ENCODE peak calls at places on chromosomes 16 and 17, in five cellular contexts. One of them, this sample, is unnamed.

GRCh38 chr17:62740066-62740465 is 68.0 kb downstream of the MARCHF10 start:
- DNase-seq in HCT116: no peak
- DNase-seq in bronchial epithelial cell: no peak
- DNase-seq in body of pancreas: no peak
- DNase-seq in upper lobe of left lung: no peak
- DNase-seq in this sample: no peak

GRCh38 chr17:19412984-19413383 is 2.0 kb downstream of the RNF112 start:
- DNase-seq in HCT116: no peak
- DNase-seq in bronchial epithelial cell: no peak
- DNase-seq in body of pancreas: no peak
- DNase-seq in upper lobe of left lung: no peak
- DNase-seq in this sample: no peak

GRCh38 chr17:50117202-50118040 is 12.5 kb downstream of the SAMD14 start:
- DNase-seq in HCT116: peak
- DNase-seq in bronchial epithelial cell: peak
- DNase-seq in body of pancreas: peak
- DNase-seq in upper lobe of left lung: peak
- DNase-seq in this sample: peak

GRCh38 chr17:54085934-54086333 is 263.2 kb downstream of the KIF2B start:
- DNase-seq in HCT116: no peak
- DNase-seq in bronchial epithelial cell: no peak
- DNase-seq in body of pancreas: peak
- DNase-seq in upper lobe of left lung: no peak
- DNase-seq in this sample: peak

GRCh38 chr16:30741461-30741914 is 6.7 kb upstream of the PHKG2 start:
- DNase-seq in HCT116: peak
- DNase-seq in bronchial epithelial cell: peak
- DNase-seq in body of pancreas: peak
- DNase-seq in upper lobe of left lung: peak
- DNase-seq in this sample: no peak

GRCh38 chr17:83133302-83134121 is 54.1 kb downstream of the METRNL start:
- DNase-seq in HCT116: no peak
- DNase-seq in bronchial epithelial cell: peak
- DNase-seq in body of pancreas: no peak
- DNase-seq in upper lobe of left lung: peak
- DNase-seq in this sample: peak

GRCh38 chr17:77828749-77829539 is 129.6 kb upstream of the TNRC6C start:
- DNase-seq in HCT116: no peak
- DNase-seq in bronchial epithelial cell: no peak
- DNase-seq in body of pancreas: no peak
- DNase-seq in upper lobe of left lung: no peak
- DNase-seq in this sample: no peak

GRCh38 chr16:27725271-27726010 is 175.5 kb downstream of the KATNIP start:
- DNase-seq in HCT116: no peak
- DNase-seq in bronchial epithelial cell: no peak
- DNase-seq in body of pancreas: no peak
- DNase-seq in upper lobe of left lung: no peak
- DNase-seq in this sample: no peak

GRCh38 chr16:82801361-82801760 is 174.6 kb downstream of the CDH13 start:
- DNase-seq in HCT116: no peak
- DNase-seq in bronchial epithelial cell: peak
- DNase-seq in body of pancreas: no peak
- DNase-seq in upper lobe of left lung: no peak
- DNase-seq in this sample: no peak

GRCh38 chr16:87317766-87318121 is 552 bp upstream of the C16orf95 start:
- DNase-seq in HCT116: no peak
- DNase-seq in bronchial epithelial cell: peak
- DNase-seq in body of pancreas: peak
- DNase-seq in upper lobe of left lung: peak
- DNase-seq in this sample: no peak

GRCh38 chr16:12147681-12148479 is 171.3 kb downstream of the SNX29 start:
- DNase-seq in HCT116: no peak
- DNase-seq in bronchial epithelial cell: no peak
- DNase-seq in body of pancreas: no peak
- DNase-seq in upper lobe of left lung: no peak
- DNase-seq in this sample: no peak

GRCh38 chr17:16446338-16446983 is 31.1 kb downstream of the TRPV2 start:
- DNase-seq in HCT116: no peak
- DNase-seq in bronchial epithelial cell: no peak
- DNase-seq in body of pancreas: no peak
- DNase-seq in upper lobe of left lung: no peak
- DNase-seq in this sample: no peak

GRCh38 chr17:8275421-8276290 is 12.8 kb upstream of the RANGRF start:
- DNase-seq in HCT116: no peak
- DNase-seq in bronchial epithelial cell: no peak
- DNase-seq in body of pancreas: no peak
- DNase-seq in upper lobe of left lung: no peak
- DNase-seq in this sample: no peak

GRCh38 chr17:79242873-79243602 is 168.4 kb downstream of the ENGASE start:
- DNase-seq in HCT116: no peak
- DNase-seq in bronchial epithelial cell: no peak
- DNase-seq in body of pancreas: no peak
- DNase-seq in upper lobe of left lung: no peak
- DNase-seq in this sample: no peak

GRCh38 chr17:78343433-78344201 is 16.3 kb downstream of the SOCS3 start:
- DNase-seq in HCT116: no peak
- DNase-seq in bronchial epithelial cell: no peak
- DNase-seq in body of pancreas: no peak
- DNase-seq in upper lobe of left lung: peak
- DNase-seq in this sample: peak

GRCh38 chr17:60169921-60170817 is 20.4 kb downstream of the CA4 start:
- DNase-seq in HCT116: no peak
- DNase-seq in bronchial epithelial cell: peak
- DNase-seq in body of pancreas: no peak
- DNase-seq in upper lobe of left lung: no peak
- DNase-seq in this sample: no peak

GRCh38 chr16:24538756-24539294 is 541 bp upstream of the RBBP6 start:
- DNase-seq in HCT116: no peak
- DNase-seq in bronchial epithelial cell: no peak
- DNase-seq in body of pancreas: peak
- DNase-seq in upper lobe of left lung: peak
- DNase-seq in this sample: no peak

GRCh38 chr16:17529982-17530760 is 59.4 kb upstream of the XYLT1 start:
- DNase-seq in HCT116: no peak
- DNase-seq in bronchial epithelial cell: no peak
- DNase-seq in body of pancreas: no peak
- DNase-seq in upper lobe of left lung: no peak
- DNase-seq in this sample: no peak

GRCh38 chr17:46031440-46031839 is 32.4 kb downstream of the STH start:
- DNase-seq in HCT116: no peak
- DNase-seq in bronchial epithelial cell: no peak
- DNase-seq in body of pancreas: no peak
- DNase-seq in upper lobe of left lung: no peak
- DNase-seq in this sample: no peak

GRCh38 chr17:46028969-46029565 is 30.0 kb downstream of the STH start:
- DNase-seq in HCT116: no peak
- DNase-seq in bronchial epithelial cell: no peak
- DNase-seq in body of pancreas: no peak
- DNase-seq in upper lobe of left lung: no peak
- DNase-seq in this sample: no peak

GRCh38 chr17:46030752-46031151 is 31.7 kb downstream of the STH start:
- DNase-seq in HCT116: no peak
- DNase-seq in bronchial epithelial cell: no peak
- DNase-seq in body of pancreas: no peak
- DNase-seq in upper lobe of left lung: no peak
- DNase-seq in this sample: no peak

GRCh38 chr17:46028374-46028773 is 29.3 kb downstream of the STH start:
- DNase-seq in HCT116: no peak
- DNase-seq in bronchial epithelial cell: no peak
- DNase-seq in body of pancreas: no peak
- DNase-seq in upper lobe of left lung: no peak
- DNase-seq in this sample: no peak

DNA sequence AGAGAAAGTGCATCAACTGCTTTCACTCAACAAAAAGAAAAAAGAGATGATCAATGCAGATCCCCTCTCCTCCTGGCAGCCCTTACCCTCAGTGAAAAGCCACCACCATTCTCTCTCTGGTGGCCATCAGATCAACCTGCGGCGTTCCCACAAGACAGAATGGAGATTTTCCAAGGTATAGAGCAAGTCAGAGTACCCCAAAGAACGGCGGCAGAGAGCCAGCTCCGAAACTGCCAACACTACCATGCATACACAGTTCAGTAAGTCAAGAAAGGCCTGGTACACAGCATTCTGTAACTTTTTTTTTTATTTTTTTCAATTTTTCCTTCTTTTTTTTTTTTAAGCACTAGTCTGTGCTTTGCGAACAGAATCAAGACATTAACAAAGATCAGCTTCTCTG is 30.6 kb downstream of the STH start:
- DNase-seq in HCT116: no peak
- DNase-seq in bronchial epithelial cell: no peak
- DNase-seq in body of pancreas: peak
- DNase-seq in upper lobe of left lung: no peak
- DNase-seq in this sample: no peak
- TF ChIP-seq CTCF in HCT116: no peak
- TF ChIP-seq CTCF in bronchial epithelial cell: no peak
- TF ChIP-seq CTCF in body of pancreas: no peak
- TF ChIP-seq CTCF in upper lobe of left lung: no peak
- TF ChIP-seq CTCF in this sample: no peak

GRCh38 chr16:89556750-89557149 is 3.7 kb upstream of the RPL13 start:
- DNase-seq in HCT116: no peak
- DNase-seq in bronchial epithelial cell: no peak
- DNase-seq in body of pancreas: no peak
- DNase-seq in upper lobe of left lung: no peak
- DNase-seq in this sample: no peak

GRCh38 chr16:89555780-89556179 is 4.7 kb upstream of the RPL13 start:
- DNase-seq in HCT116: no peak
- DNase-seq in bronchial epithelial cell: no peak
- DNase-seq in body of pancreas: no peak
- DNase-seq in upper lobe of left lung: no peak
- DNase-seq in this sample: no peak

GRCh38 chr16:89557936-89558490 is 2.5 kb upstream of the RPL13 start:
- DNase-seq in HCT116: no peak
- DNase-seq in bronchial epithelial cell: no peak
- DNase-seq in body of pancreas: no peak
- DNase-seq in upper lobe of left lung: no peak
- DNase-seq in this sample: no peak

GRCh38 chr16:89555265-89555664 is 5.2 kb upstream of the RPL13 start:
- DNase-seq in HCT116: no peak
- DNase-seq in bronchial epithelial cell: no peak
- DNase-seq in body of pancreas: no peak
- DNase-seq in upper lobe of left lung: no peak
- DNase-seq in this sample: no peak

DNA sequence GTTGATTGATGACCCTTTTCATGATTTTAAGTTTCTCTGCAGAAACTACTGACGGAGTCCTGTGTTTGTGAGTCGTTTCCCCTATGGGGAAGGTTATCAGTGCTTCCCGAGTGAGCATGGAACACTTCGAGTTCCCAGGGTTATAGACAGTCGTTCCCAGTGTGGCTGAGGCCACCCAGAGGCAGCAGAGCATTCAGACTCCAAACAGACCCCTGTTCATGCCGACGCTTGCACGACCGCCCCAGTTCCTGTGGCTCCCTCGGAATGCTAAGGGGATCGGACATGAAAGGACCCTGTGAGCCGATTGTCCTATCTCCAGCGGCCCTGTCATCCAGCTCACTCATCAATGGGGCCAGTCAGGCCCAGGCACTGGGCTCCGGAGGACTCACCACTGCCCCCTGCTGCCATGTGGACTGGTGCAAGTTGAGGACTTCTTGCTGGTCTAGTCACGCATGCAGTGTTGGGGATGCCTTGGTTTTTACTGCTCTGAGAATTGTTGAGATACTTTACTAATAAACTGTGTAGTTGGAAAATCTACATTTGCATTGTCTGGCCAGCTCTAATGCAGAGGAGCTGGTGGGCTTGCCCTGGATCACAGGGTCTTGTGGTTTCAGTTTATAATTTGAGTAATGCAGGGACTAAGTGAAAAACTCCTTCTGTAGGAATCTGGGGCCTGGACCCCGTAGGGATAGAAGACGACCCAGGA is 3.1 kb upstream of the RPL13 start:
- DNase-seq in HCT116: peak
- DNase-seq in bronchial epithelial cell: peak
- DNase-seq in body of pancreas: peak
- DNase-seq in upper lobe of left lung: peak
- DNase-seq in this sample: peak
- TF ChIP-seq CTCF in HCT116: peak
- TF ChIP-seq CTCF in bronchial epithelial cell: peak
- TF ChIP-seq CTCF in body of pancreas: peak
- TF ChIP-seq CTCF in upper lobe of left lung: peak
- TF ChIP-seq CTCF in this sample: no peak

DNA sequence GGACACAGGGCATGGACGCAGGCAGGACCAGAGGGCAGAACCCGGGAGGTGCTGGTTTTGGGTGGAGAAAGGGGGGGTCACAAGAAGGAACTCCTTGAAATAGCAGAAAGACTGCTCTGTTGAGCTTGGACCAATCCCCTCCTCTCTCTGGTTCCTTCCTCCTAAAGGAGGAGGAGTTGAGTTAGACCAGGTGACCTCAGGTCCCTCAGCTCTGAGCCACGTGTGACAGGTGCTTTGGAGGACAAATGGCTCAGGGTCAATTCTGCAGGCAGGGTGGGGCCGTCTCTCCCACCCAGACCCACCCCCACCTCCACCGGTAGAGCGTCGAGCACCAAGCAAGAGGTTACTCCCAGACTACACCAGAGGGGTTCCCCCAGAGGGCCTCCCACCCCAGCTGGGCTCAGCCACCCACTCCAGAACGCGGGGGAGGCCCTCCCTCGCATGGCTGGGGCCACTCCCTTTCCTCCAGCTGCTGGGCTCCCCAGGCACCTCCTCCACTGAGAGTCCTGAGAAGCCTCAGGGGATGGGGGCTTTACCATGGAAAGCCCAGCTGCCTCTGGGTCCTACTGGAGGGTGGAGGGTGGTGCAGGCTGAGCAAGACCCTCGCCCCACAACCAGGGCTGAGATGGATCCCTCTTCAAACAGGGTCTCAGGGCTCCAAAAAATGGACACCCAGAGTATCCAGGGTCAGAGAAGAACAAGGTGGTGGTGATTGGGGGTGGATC is 7.7 kb downstream of the MYO1C start:
- DNase-seq in HCT116: peak
- DNase-seq in bronchial epithelial cell: peak
- DNase-seq in body of pancreas: peak
- DNase-seq in upper lobe of left lung: peak
- DNase-seq in this sample: peak
- TF ChIP-seq CTCF in HCT116: no peak
- TF ChIP-seq CTCF in bronchial epithelial cell: no peak
- TF ChIP-seq CTCF in body of pancreas: no peak
- TF ChIP-seq CTCF in upper lobe of left lung: peak
- TF ChIP-seq CTCF in this sample: no peak

DNA sequence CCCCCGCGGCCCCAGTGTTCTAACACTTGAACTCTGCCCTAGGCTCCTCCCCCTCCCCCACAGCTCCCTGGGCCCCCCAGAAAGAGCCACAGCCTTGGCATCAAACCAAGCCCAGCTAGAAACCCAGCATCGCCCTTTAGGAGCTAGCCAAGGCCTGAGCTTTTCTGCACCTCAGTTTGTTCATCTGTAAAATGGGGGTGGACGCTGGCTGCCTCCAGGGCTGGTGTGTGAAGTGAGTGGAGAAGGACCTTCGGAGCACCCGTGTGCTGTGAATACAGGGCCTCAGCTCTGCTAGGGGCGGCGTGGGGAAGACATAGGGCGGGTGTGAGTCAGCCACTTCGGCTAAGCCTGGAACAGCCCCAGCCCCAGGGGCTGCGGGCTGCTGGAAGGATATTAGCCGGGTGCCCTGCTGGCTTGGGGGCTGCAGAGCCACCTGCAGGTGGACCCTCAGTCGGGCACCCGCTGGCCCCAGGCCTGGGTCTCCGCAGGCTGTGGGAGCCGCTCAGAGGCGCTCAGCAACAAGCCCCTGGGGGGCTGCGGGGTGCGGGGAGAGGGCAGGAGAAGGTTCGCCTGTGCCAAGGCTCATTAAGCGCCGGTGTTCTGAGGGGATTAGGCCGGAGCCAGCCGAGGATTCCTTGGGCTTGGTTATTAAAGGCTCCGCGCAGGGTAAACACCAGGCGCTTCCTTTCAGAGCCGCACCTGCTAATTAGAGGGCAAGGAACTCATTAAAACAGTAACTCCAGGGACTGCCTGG is 217.0 kb upstream of the CIBAR2 start:
- DNase-seq in HCT116: peak
- DNase-seq in bronchial epithelial cell: no peak
- DNase-seq in body of pancreas: no peak
- DNase-seq in upper lobe of left lung: no peak
- DNase-seq in this sample: no peak
- TF ChIP-seq CTCF in HCT116: no peak
- TF ChIP-seq CTCF in bronchial epithelial cell: no peak
- TF ChIP-seq CTCF in body of pancreas: no peak
- TF ChIP-seq CTCF in upper lobe of left lung: no peak
- TF ChIP-seq CTCF in this sample: no peak